ENCODE peak calls at places on chromosomes 12 and 14, in eight cellular contexts. S is suprapubic skin, O is stomach, K is NB4, M is heart left ventricle, R is spleen, L is lower leg skin, J is breast epithelium. H is an unnamed sample.

GRCh38 chr12:39902823-39903222 is 203.1 kb downstream of the SLC2A13 start:
- DNase-seq in S (no peak), O (no peak), J (no peak), M (no peak), L (no peak), R (no peak), K (no peak), H (no peak)

GRCh38 chr14:58815046-58815701 is 177.4 kb downstream of the DACT1 start:
- DNase-seq in J (no peak), O (no peak), R (no peak), S (no peak), M (no peak), K (no peak), L (no peak), H (no peak)

GRCh38 chr14:34081126-34081575 is 130.3 kb upstream of the EGLN3 start:
- DNase-seq in S (no peak), O (no peak), K (no peak), J (no peak), L (no peak), R (no peak), M (peak; percentile 61), H (no peak)

GRCh38 chr12:92118826-92119536 is 26.7 kb downstream of the BTG1 start:
- DNase-seq in M (no peak), L (no peak), J (no peak), K (no peak), R (no peak), S (no peak), O (no peak), H (no peak)

GRCh38 chr12:107485731-107486130 is 199.9 kb upstream of the PWP1 start:
- DNase-seq in L (no peak), O (no peak), M (no peak), R (no peak), S (no peak), K (no peak), J (no peak), H (no peak)

GRCh38 chr12:24661657-24662096 is 287.2 kb downstream of the BCAT1 start:
- DNase-seq in L (peak; percentile 23), S (no peak), K (peak; percentile 54), J (no peak), O (peak; percentile 28), M (peak; percentile 55), R (no peak), H (no peak)

GRCh38 chr12:110199360-110200123 is 75.4 kb downstream of the IFT81 start:
- DNase-seq in K (peak; percentile 73), O (no peak), J (no peak), M (no peak), R (no peak), S (no peak), L (no peak), H (no peak)

GRCh38 chr12:48037267-48037915 is 33.1 kb upstream of the COL2A1 start:
- DNase-seq in S (no peak), M (no peak), J (no peak), R (no peak), K (no peak), L (no peak), O (no peak), H (no peak)

GRCh38 chr14:72478397-72479025 is 415.4 kb downstream of the DPF3 start:
- DNase-seq in R (no peak), K (no peak), L (no peak), O (no peak), S (no peak), J (no peak), M (no peak), H (peak; percentile 8)

GRCh38 chr12:50740307-50740706 is 23.6 kb upstream of the ATF1 start:
- DNase-seq in J (no peak), R (no peak), M (no peak), K (no peak), L (no peak), S (no peak), O (no peak), H (no peak)

DNA sequence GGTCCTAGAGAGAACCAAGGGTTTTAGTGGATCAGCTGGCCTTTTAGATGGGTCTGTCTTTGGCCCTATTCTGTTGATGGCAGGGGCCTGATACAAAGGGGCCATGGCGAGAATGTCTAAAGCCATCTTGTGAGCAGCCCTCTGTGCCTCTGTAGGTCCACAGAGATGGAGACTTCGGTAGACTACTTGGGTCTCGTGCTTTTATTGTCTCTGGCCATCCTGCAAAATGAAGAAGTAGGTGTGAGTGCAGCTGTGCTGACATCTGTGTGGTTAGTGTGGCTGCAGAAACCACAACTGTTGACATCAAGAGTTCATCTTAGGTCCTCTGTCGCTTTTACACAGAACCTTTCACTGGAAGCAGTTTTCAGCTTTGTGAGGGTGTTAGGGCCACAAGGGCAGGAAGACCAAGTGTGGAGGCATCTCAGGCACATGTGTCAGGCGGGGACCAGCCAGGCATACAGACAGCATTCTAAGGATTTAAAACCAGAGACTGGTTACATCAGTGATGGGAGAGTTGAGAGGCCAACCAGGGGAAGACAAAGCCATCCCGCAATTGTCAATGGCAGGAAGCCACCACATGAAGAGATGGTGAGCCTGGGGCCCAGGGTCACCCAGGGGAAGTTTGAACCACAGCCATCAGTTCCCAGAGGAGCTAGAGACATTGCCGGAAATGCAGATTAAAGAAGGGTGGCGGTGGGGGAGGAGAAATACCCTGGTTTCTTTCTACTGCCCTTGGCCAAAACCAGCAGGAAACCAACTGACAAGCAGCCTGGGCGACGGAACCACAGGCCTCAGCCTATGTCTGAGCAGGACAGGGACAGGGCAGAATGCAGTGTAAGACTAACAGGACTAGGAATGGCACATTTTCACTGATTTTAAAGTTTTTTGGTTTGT is 13.0 kb upstream of the TPCN1 start:
- DNase-seq in R (peak; percentile 90), M (peak; percentile 70), O (peak; percentile 35), K (peak; percentile 100), S (no peak), L (peak; percentile 66), J (no peak), H (peak; percentile 28)
- TF ChIP-seq POLR2A in R (no peak), M (no peak), O (no peak), K (peak; percentile 35), S (no peak), L (no peak), J (no peak), H (no peak)

GRCh38 chr12:7060353-7060954 is at the start of gene C1S:
- DNase-seq in R (no peak), M (peak; percentile 73), O (peak; percentile 39), S (peak; percentile 82), J (peak; percentile 87), K (no peak), L (peak; percentile 84), H (no peak)
- TF ChIP-seq POLR2A in R (no peak), M (peak; percentile 39), O (no peak), S (no peak), J (peak; percentile 63), K (no peak), L (no peak), H (no peak)

GRCh38 chr12:42483534-42483857 is 106.0 kb downstream of the PRICKLE1 start:
- DNase-seq in M (peak; percentile 57), J (no peak), O (no peak), L (no peak), K (peak; percentile 31), S (no peak), R (peak; percentile 89), H (no peak)
- TF ChIP-seq POLR2A in M (no peak), J (no peak), O (no peak), L (no peak), K (no peak), S (no peak), R (no peak), H (no peak)

DNA sequence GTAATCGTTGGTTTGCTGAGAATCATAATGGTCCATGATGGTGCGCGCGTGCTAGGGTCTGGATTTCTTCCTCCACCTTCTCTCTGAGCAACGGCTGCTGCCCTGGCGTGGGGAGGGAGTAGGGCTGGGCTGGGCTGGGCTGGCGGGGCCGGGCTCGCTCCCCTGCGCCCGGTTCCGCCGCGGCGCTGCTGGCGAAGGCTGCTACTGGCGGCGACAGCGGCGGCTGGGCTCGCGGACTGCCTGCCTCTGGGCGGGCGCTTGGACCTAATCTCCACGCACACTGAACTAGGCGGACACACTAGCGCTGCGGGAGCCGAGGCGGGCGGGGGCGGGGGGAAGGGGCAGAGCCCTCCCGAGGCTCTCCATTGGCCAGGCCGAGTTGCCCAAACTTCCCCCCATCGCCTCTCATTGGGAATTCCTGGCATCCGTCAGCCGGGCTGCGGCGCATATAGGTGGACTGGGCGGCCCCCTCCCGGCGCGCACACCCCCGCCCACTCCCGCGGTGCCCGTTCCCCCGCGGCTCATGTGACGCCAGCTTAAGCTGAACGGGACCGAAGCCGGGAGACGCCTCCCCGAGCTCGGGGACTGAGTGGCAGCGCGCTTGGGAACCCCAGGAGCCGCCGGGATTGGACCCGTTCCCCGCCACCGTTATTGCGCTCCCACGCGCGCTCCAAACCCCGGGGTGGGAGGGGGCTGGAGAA is at the start of gene ACTN1:
- DNase-seq in K (peak; percentile 97), O (peak; percentile 94), L (peak; percentile 92), M (peak; percentile 95), R (peak; percentile 94), S (peak; percentile 94), J (peak; percentile 98), H (peak; percentile 56)
- TF ChIP-seq POLR2A in K (peak; percentile 77), O (peak; percentile 24), L (no peak), M (peak; percentile 92), R (no peak), S (no peak), J (peak; percentile 64), H (no peak)